ENCODE peak calls at places on chromosome 3, in eight cellular contexts. T, H, L, O, W, J, P and U are unnamed samples.
A peak's percentile ranks its signal among the peaks of the same experiment; 100 is the strongest.

GRCh38 chr3:58471025-58471887 is 20.6 kb upstream of the KCTD6 start:
- DNase-seq in T (peak; percentile 97), H (no peak), L (peak; percentile 85), O (peak; percentile 57), W (no peak), J (peak; percentile 44), P (no peak), U (peak; percentile 56)

GRCh38 chr3:166837535-166837934 is 542.6 kb downstream of the ZBBX start:
- DNase-seq in T (peak; percentile 66), H (no peak), L (no peak), O (no peak), W (peak; percentile 28), J (peak; percentile 12), P (no peak), U (peak; percentile 20)

GRCh38 chr3:150635526-150635925 is 32.4 kb downstream of the SELENOT start:
- DNase-seq in T (no peak), H (no peak), L (no peak), O (no peak), W (no peak), J (peak; percentile 48), P (no peak), U (peak; percentile 56)

GRCh38 chr3:194368918-194369317 is 625 bp downstream of the LRRC15 start:
- DNase-seq in T (no peak), H (no peak), L (no peak), O (no peak), W (no peak), J (no peak), P (peak; percentile 38), U (no peak)

GRCh38 chr3:40299721-40300335 is 9.7 kb upstream of the EIF1B start:
- DNase-seq in T (no peak), H (no peak), L (peak; percentile 76), O (peak; percentile 79), W (peak; percentile 38), J (no peak), P (no peak), U (no peak)

GRCh38 chr3:188875413-188875812 is 296.4 kb upstream of the TPRG1 start:
- DNase-seq in T (no peak), H (no peak), L (no peak), O (no peak), W (no peak), J (no peak), P (no peak), U (no peak)

GRCh38 chr3:189967254-189967865 is 153.3 kb downstream of the P3H2 start:
- DNase-seq in T (peak; percentile 85), H (peak; percentile 33), L (peak; percentile 69), O (no peak), W (no peak), J (peak; percentile 56), P (no peak), U (peak; percentile 62)

GRCh38 chr3:7423995-7424394 is 563.1 kb downstream of the GRM7 start:
- DNase-seq in T (no peak), H (no peak), L (no peak), O (no peak), W (no peak), J (no peak), P (no peak), U (no peak)

GRCh38 chr3:150760431-150761200 is 2.4 kb downstream of the SIAH2 start:
- DNase-seq in T (no peak), H (peak; percentile 37), L (no peak), O (no peak), W (no peak), J (peak; percentile 58), P (no peak), U (peak; percentile 62)

GRCh38 chr3:101633186-101633585 is 43.7 kb downstream of the ZBTB11 start:
- DNase-seq in T (no peak), H (no peak), L (no peak), O (no peak), W (no peak), J (no peak), P (no peak), U (no peak)

GRCh38 chr3:27253831-27254230 is 115.4 kb downstream of the NEK10 start:
- DNase-seq in T (peak; percentile 81), H (no peak), L (peak; percentile 27), O (peak; percentile 10), W (peak; percentile 60), J (peak; percentile 15), P (no peak), U (peak; percentile 16)

GRCh38 chr3:144636833-144637232 is 665.2 kb downstream of the DIPK2A start:
- DNase-seq in T (no peak), H (no peak), L (no peak), O (no peak), W (no peak), J (no peak), P (no peak), U (no peak)

GRCh38 chr3:194574639-194575483 is 58.4 kb downstream of the TMEM44 start:
- DNase-seq in T (peak; percentile 68), H (no peak), L (peak; percentile 80), O (no peak), W (no peak), J (no peak), P (no peak), U (no peak)

GRCh38 chr3:194404365-194405140 is 5.5 kb upstream of the GP5 start:
- DNase-seq in T (peak; percentile 75), H (no peak), L (peak; percentile 67), O (peak; percentile 31), W (peak; percentile 56), J (no peak), P (no peak), U (no peak)

GRCh38 chr3:159798951-159799350 is 189.7 kb upstream of the IL12A start:
- DNase-seq in T (peak; percentile 19), H (no peak), L (no peak), O (no peak), W (no peak), J (no peak), P (no peak), U (no peak)

GRCh38 chr3:17802993-17803392 is 60.6 kb upstream of the TBC1D5 start:
- DNase-seq in T (no peak), H (peak; percentile 28), L (no peak), O (no peak), W (no peak), J (no peak), P (no peak), U (no peak)

GRCh38 chr3:111998661-111999641 is at the start of gene TAGLN3:
- DNase-seq in T (peak; percentile 33), H (no peak), L (no peak), O (no peak), W (no peak), J (peak; percentile 33), P (no peak), U (peak; percentile 39)

GRCh38 chr3:165852150-165852549 is 14.9 kb upstream of the BCHE start:
- DNase-seq in T (no peak), H (no peak), L (no peak), O (no peak), W (no peak), J (no peak), P (no peak), U (no peak)

GRCh38 chr3:172101107-172101506 is 61.7 kb downstream of the FNDC3B start:
- DNase-seq in T (no peak), H (peak; percentile 45), L (no peak), O (no peak), W (no peak), J (peak; percentile 25), P (no peak), U (peak; percentile 26)

GRCh38 chr3:152364237-152364636 is 95.5 kb downstream of the MBNL1 start:
- DNase-seq in T (no peak), H (no peak), L (no peak), O (no peak), W (no peak), J (no peak), P (no peak), U (no peak)

GRCh38 chr3:126373682-126374601 is 16.7 kb upstream of the KLF15 start:
- DNase-seq in T (no peak), H (no peak), L (peak; percentile 60), O (peak; percentile 23), W (peak; percentile 69), J (no peak), P (peak; percentile 70), U (no peak)

GRCh38 chr3:99978221-99978620 is 136.1 kb downstream of the FILIP1L start:
- DNase-seq in T (no peak), H (no peak), L (no peak), O (no peak), W (no peak), J (no peak), P (no peak), U (no peak)

GRCh38 chr3:197023998-197024651 is 5.5 kb downstream of the MELTF start:
- DNase-seq in T (no peak), H (no peak), L (no peak), O (no peak), W (no peak), J (no peak), P (no peak), U (no peak)

GRCh38 chr3:154193174-154193573 is 72.0 kb downstream of the ARHGEF26 start:
- DNase-seq in T (no peak), H (no peak), L (peak; percentile 7), O (no peak), W (no peak), J (no peak), P (no peak), U (no peak)
- TF ChIP-seq CTCF in T (no peak), H (no peak), L (no peak), O (no peak), W (no peak), J (no peak), P (no peak), U (no peak)

DNA sequence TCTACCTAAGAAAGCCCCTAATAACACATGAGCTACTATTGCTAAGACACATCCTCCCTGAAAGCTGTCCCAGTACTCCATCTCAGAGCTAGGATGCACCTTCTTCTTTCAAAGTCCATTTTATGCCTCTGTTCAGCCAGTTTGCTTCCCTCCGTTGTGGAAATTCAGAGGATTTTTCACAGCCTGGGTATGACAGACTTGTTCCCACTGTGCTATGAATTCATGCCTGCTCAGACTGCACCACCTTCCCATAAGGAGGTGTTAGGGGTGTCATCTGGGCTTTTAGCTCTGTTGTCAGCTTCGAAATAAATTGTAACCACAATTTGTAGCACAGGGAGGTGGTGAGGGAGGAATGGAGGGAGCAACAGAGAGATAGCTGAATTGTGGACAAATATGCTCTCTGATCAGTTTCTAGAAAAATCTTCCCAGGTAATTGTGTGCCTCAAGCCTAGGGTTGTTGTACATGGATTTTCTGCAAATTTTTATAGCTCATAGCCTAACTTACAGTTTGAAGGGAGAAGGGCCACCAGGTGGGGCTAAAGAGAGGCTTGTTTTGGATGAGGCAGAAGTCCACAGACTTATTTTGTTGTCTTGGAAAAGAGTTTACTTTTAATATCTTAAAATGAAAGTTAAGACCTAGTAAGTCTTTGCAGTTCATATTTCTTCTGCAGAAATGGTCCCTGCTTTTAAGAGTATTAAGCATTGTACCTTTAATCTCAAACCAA is 462.0 kb downstream of the PDCD6IP start:
- DNase-seq in T (peak; percentile 62), H (no peak), L (peak; percentile 45), O (no peak), W (peak; percentile 84), J (peak; percentile 54), P (no peak), U (peak; percentile 55)
- TF ChIP-seq CTCF in T (peak; percentile 74), H (peak; percentile 75), L (peak; percentile 70), O (peak; percentile 67), W (peak; percentile 53), J (peak; percentile 72), P (peak; percentile 88), U (peak; percentile 48)

GRCh38 chr3:170431054-170431453 is 12.4 kb downstream of the CLDN11 start:
- DNase-seq in T (no peak), H (no peak), L (no peak), O (no peak), W (no peak), J (no peak), P (no peak), U (no peak)
- TF ChIP-seq CTCF in T (no peak), H (no peak), L (no peak), O (no peak), W (no peak), J (no peak), P (peak; percentile 45), U (no peak)

GRCh38 chr3:51141573-51141972 is 243.5 kb upstream of the MANF start:
- DNase-seq in T (no peak), H (no peak), L (no peak), O (no peak), W (no peak), J (no peak), P (no peak), U (no peak)
- TF ChIP-seq CTCF in T (peak; percentile 16), H (no peak), L (no peak), O (no peak), W (no peak), J (no peak), P (no peak), U (no peak)